ENCODE peak calls at places on chromosomes 4 and X, in seven cellular contexts. V, O, F, X, R, M and P are unnamed samples. For H3K36me3, the result is how much of the 10 kb centered on the place peaks cover.

GRCh38 chr4:522911-523443 is 24.0 kb downstream of the PIGG start:
- DNase-seq in V (no peak), M (no peak), X (no peak), O (no peak), R (no peak), F (no peak), P (no peak)

GRCh38 chr4:151223465-151223864 is 53.5 kb upstream of the PRSS48 start:
- DNase-seq in O (no peak), M (no peak), X (no peak), V (no peak), F (no peak), R (no peak), P (no peak)

GRCh38 chr4:142721187-142721586 is 124.9 kb downstream of the INPP4B start:
- DNase-seq in F (no peak), M (no peak), V (no peak), R (no peak), X (no peak), O (no peak), P (no peak)

GRCh38 chrX:8049827-8050226 is 121.2 kb downstream of the VCX2 start:
- DNase-seq in X (no peak), O (no peak), R (no peak), M (no peak), F (no peak), V (no peak), P (no peak)

GRCh38 chr4:12471193-12471592 is 1012.9 kb downstream of the RAB28 start:
- DNase-seq in V (no peak), F (no peak), R (no peak), X (no peak), M (no peak), O (no peak), P (no peak)

GRCh38 chr4:139142097-139142496 is 34.9 kb downstream of the ELF2 start:
- DNase-seq in R (no peak), V (no peak), X (no peak), O (no peak), F (peak), M (no peak), P (no peak)

GRCh38 chr4:678765-679481 is 4.6 kb downstream of the MYL5 start:
- DNase-seq in X (no peak), R (no peak), F (no peak), V (no peak), O (no peak), M (no peak), P (no peak)

GRCh38 chrX:426881-427280 is 40.2 kb upstream of the PPP2R3B start:
- DNase-seq in F (no peak), V (no peak), X (peak), R (no peak), M (no peak), O (no peak), P (no peak)

GRCh38 chr4:158327525-158327924 is 117.2 kb downstream of the TMEM144 start:
- DNase-seq in O (peak), V (no peak), F (no peak), X (no peak), R (no peak), M (no peak), P (no peak)

GRCh38 chr4:151801547-151802516 is 41.0 kb upstream of the GATB start:
- DNase-seq in O (peak), M (peak), X (peak), R (peak), V (no peak), F (peak), P (no peak)

GRCh38 chrX:31546130-31546529 is 474.3 kb upstream of the FTHL17 start:
- DNase-seq in X (peak), R (no peak), M (no peak), F (no peak), V (no peak), O (no peak), P (peak)

GRCh38 chr4:10093801-10094552 is 22.6 kb downstream of the WDR1 start:
- DNase-seq in V (no peak), R (no peak), M (peak), X (peak), O (no peak), F (no peak), P (no peak)

GRCh38 chrX:54427837-54428424 is 12.3 kb upstream of the TSR2 start:
- DNase-seq in O (no peak), M (no peak), X (no peak), R (no peak), F (no peak), V (no peak), P (no peak)

DNA sequence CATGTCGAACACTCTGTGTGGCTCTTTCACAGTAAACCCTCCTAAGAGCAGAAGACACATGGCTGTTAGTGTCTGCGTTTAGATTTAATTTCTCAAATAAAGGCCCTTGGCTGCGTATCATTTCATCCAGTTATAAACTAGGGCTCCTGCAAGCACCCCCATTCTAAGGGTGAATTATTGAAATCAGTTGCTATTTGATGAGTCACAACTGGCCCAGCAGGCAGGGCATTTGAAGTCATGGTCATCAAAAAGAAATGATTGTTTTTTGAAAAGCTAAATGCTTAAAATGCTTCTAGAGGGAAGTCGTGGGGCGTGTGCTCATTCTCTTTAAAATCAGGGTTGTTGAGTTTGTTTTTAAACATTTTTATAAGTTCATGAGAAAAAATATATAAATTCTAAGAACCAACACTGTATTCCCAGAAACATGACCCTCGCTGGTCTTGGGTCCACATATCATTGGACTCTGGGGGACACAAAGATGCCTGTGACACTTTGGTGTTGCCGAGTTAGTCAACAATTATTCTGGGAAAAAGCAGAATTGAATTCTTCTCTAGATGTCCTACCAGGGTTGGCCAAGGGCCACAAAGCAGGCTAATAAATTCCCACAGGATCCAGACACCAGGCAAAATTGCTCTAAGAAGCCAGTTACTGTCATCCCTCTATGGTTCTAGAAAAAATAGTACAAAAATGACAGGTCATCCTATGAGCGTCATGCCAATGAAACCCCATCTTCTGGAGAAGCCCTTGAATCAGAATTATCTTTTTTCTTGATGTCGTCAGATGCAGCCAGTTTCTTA is 99.5 kb upstream of the MYOZ2 start:
- DNase-seq in V (no peak), X (no peak), R (no peak), M (no peak), O (no peak), F (no peak), P (no peak)
- H3K36me3 ChIP-seq in V (under half), X (under half), R (under half), M (under half), O (under half), F (under half), P (under half)

GRCh38 chr4:2954358-2955185 is 8.6 kb downstream of the NOP14 start:
- DNase-seq in M (no peak), R (no peak), O (no peak), V (no peak), X (no peak), F (peak), P (no peak)
- H3K36me3 ChIP-seq in M (under half), R (under half), O (half or more), V (half or more), X (half or more), F (half or more), P (under half)

DNA sequence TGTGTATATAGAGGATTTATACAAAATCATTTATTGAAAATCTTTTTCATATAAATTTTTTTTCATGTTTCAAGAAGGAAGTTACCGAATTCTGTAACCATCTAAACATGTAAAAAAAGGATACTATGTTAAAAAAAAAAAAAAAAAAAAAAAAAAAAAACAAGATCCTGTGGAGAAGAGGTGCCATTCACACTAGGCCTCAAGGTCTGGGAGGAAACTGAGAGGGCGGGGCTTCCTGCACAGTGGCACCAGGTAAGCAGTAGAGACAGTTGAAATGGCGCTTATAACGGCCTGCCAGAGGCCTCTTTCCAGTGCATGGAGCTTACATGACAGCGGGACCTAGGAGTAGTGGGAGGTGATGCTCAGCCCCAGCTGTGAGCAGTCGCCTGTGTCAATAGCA is 17.5 kb downstream of the TRAPPC2 start:
- DNase-seq in M (peak), R (no peak), O (no peak), X (no peak), V (no peak), F (no peak), P (no peak)
- H3K36me3 ChIP-seq in M (under half), R (under half), O (half or more), X (under half), V (under half), F (half or more), P (under half)

GRCh38 chrX:71292669-71293379 is 8.7 kb upstream of the ITGB1BP2 start:
- DNase-seq in V (no peak), F (no peak), R (no peak), X (peak), O (no peak), M (no peak), P (no peak)

GRCh38 chrX:71302461-71303213 is 1.1 kb downstream of the ITGB1BP2 start:
- DNase-seq in R (no peak), F (no peak), M (no peak), O (no peak), X (no peak), V (no peak), P (no peak)

GRCh38 chrX:71301195-71301924 is at the start of gene ITGB1BP2:
- DNase-seq in F (no peak), X (no peak), R (no peak), M (no peak), O (no peak), V (peak), P (no peak)

GRCh38 chrX:71296806-71297205 is 4.7 kb upstream of the ITGB1BP2 start:
- DNase-seq in X (no peak), R (no peak), V (no peak), F (no peak), O (no peak), M (no peak), P (no peak)

DNA sequence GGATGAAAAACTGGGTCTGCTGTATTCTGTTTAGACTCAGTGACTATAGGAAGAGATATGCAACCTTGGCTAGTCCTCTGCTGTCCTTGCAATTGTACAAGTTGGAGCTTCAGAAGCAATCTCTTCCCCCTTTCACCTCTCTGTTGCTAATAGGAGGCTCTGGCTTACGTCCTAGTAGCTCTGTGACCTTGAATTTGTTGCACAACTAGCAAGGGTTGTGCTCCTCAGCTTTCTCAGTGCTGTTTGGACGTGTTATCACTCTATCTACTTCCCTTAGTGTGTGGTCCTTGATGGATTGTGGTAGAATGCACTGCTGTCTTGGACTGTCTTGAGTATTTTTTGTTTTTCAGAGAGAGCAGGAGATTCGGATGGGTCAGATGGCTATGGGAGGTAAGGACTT is 3.4 kb upstream of the ITGB1BP2 start:
- DNase-seq in V (no peak), R (no peak), O (no peak), F (no peak), X (no peak), M (no peak), P (no peak)
- H3K36me3 ChIP-seq in V (half or more), R (under half), O (half or more), F (half or more), X (half or more), M (under half), P (half or more)

DNA sequence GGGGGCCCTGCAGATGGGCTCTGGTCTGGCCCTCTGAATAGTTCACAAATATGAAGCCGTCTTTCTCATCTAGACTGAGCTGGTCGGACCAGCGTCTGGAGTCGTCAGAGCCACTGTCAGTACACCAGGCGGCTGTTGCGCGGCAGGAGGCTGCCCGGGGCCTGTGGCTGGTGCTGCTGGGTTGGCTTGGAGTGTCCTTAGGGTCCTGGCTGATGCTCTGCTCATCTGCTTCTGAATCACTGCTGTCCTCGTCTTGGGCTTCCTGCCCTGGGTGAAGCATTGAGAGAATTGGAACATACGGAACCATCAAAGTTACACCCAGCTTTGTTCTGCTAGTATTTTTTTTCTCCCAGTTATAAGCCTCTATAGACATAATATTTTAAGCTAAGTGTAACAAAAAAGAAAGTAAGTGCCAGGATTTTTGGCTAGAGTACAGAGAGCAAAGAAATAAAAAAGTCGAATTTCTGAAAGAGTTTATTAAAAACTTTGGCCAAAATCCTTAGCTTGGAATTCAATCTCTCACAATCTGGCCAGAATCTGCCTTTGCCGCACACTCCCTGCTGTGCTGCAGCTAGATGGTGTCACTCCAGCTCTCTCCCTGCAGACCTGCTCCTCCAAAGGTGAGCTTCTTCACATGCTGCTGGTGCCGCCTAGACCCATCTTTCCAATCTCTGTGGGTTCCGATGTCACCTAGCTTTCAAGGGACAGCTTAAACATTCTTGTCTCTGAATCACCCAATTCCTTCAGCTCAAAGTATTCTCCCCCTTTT is 96.2 kb downstream of the CDS1 start:
- DNase-seq in F (no peak), V (no peak), R (peak), X (no peak), O (no peak), M (no peak), P (no peak)
- H3K36me3 ChIP-seq in F (under half), V (half or more), R (under half), X (under half), O (half or more), M (under half), P (half or more)